ENCODE peak calls at places on chromosomes 2 and 18, in five cellular contexts. F, B, Z, I and M are unnamed samples.

GRCh38 chr18:45353530-45353929 is 261.7 kb upstream of the SLC14A2 start:
- DNase-seq in B (no peak), Z (no peak), F (no peak), I (no peak), M (no peak)

GRCh38 chr2:233990261-233990798 is 60.2 kb upstream of the SPP2 start:
- DNase-seq in I (peak), Z (no peak), F (no peak), B (peak), M (peak)

GRCh38 chr2:168244318-168244717 is 3.1 kb downstream of the STK39 start:
- DNase-seq in F (no peak), Z (no peak), I (peak), B (peak), M (peak)

GRCh38 chr18:13893418-13893760 is 21.9 kb downstream of the MC2R start:
- DNase-seq in F (no peak), B (no peak), I (no peak), Z (no peak), M (no peak)

GRCh38 chr2:224181534-224182155 is 142.6 kb upstream of the SERPINE2 start:
- DNase-seq in Z (no peak), B (no peak), I (no peak), F (no peak), M (no peak)

GRCh38 chr18:69974365-69974764 is 26.7 kb upstream of the CD226 start:
- DNase-seq in B (no peak), I (no peak), Z (no peak), F (no peak), M (no peak)

GRCh38 chr2:56130463-56131070 is 53.2 kb upstream of the CCDC85A start:
- DNase-seq in I (no peak), F (no peak), B (peak), Z (peak), M (no peak)

GRCh38 chr18:80109676-80110078 is 615 bp downstream of the ADNP2 start:
- DNase-seq in I (peak), Z (no peak), F (peak), B (peak), M (peak)

GRCh38 chr2:186588940-186589732 is 720 bp upstream of the ITGAV start:
- DNase-seq in Z (no peak), B (no peak), I (no peak), F (no peak), M (no peak)

GRCh38 chr2:100019499-100019898 is 122.9 kb downstream of the AFF3 start:
- DNase-seq in Z (no peak), I (no peak), F (no peak), B (no peak), M (no peak)

GRCh38 chr2:55771612-55772011 is 78.0 kb upstream of the PNPT1 start:
- DNase-seq in B (no peak), Z (no peak), F (no peak), I (no peak), M (no peak)

GRCh38 chr2:218354045-218354444 is 2.6 kb upstream of the CATIP start:
- DNase-seq in B (no peak), I (no peak), F (no peak), Z (no peak), M (no peak)

GRCh38 chr18:6885992-6886823 is 156.7 kb downstream of the ARHGAP28 start:
- DNase-seq in Z (peak), F (no peak), B (peak), I (no peak), M (no peak)

GRCh38 chr18:48441405-48441881 is 32.3 kb upstream of the ZBTB7C start:
- DNase-seq in B (no peak), F (peak), I (no peak), Z (no peak), M (no peak)

GRCh38 chr2:242027676-242028450 is 158.3 kb downstream of the RTP5 start:
- DNase-seq in F (peak), Z (no peak), I (no peak), B (no peak), M (no peak)

GRCh38 chr2:26737221-26737620 is 26.9 kb upstream of the SLC35F6 start:
- DNase-seq in I (no peak), Z (no peak), F (no peak), B (no peak), M (no peak)